ENCODE peak calls at places on chromosome 1, in nine cellular contexts. X is D341Med; U is HTR-8/SVneo; F is stimulated activated CD4-positive, alpha-beta T cell treated with anti-CD3 and anti-CD28 coated beads, Interleukin-12 subunit alpha, Interleukin-12 subunit beta, amount 100 ng/mL, for 4 hours; G is B cell; W is aorta; Y is EH; M is cardiac fibroblast; A is skeletal muscle cell. V is an unnamed sample.
A peak's percentile ranks its signal among the peaks of the same experiment; 100 is the strongest.

GRCh38 chr1:54794401-54795099 is 6.6 kb downstream of the TTC22 start:
- DNase-seq in A (no peak), X (no peak), G (no peak), W (no peak), U (peak; percentile 28), M (peak; percentile 54), Y (peak; percentile 17), F (no peak), V (no peak)

GRCh38 chr1:42035205-42035829 is 116.6 kb upstream of the HIVEP3 start:
- DNase-seq in G (peak; percentile 85), F (no peak), A (peak; percentile 5), X (peak; percentile 90), M (peak; percentile 38), Y (peak; percentile 63), W (peak; percentile 82), U (peak; percentile 54), V (peak; percentile 76)

GRCh38 chr1:149978547-149979023 is 31.9 kb downstream of the OTUD7B start:
- DNase-seq in G (no peak), Y (peak; percentile 30), F (no peak), W (no peak), U (no peak), A (no peak), M (peak; percentile 32), X (no peak), V (no peak)

GRCh38 chr1:198970919-198971318 is 332.1 kb downstream of the PTPRC start:
- DNase-seq in F (no peak), X (no peak), A (peak; percentile 76), M (peak; percentile 59), G (no peak), U (no peak), Y (peak; percentile 38), W (no peak), V (no peak)

GRCh38 chr1:15364740-15365139 is 44.9 kb upstream of the EFHD2 start:
- DNase-seq in F (no peak), Y (no peak), M (no peak), W (no peak), X (no peak), A (no peak), G (no peak), U (no peak), V (no peak)

GRCh38 chr1:52288286-52288685 is 77.7 kb downstream of the CC2D1B start:
- DNase-seq in G (no peak), M (peak; percentile 79), A (peak; percentile 8), X (no peak), W (no peak), F (no peak), U (peak; percentile 39), Y (peak; percentile 71), V (no peak)

GRCh38 chr1:10663668-10664035 is 132.8 kb downstream of the CASZ1 start:
- DNase-seq in A (no peak), X (no peak), Y (peak; percentile 27), G (no peak), M (no peak), W (peak; percentile 75), U (no peak), F (no peak), V (no peak)

GRCh38 chr1:151968058-151968457 is 25.6 kb downstream of the S100A10 start:
- DNase-seq in M (peak; percentile 76), X (peak; percentile 56), U (no peak), Y (peak; percentile 62), G (peak; percentile 65), A (no peak), W (no peak), F (peak; percentile 23), V (no peak)

GRCh38 chr1:212164095-212164872 is 120.9 kb upstream of the PPP2R5A start:
- DNase-seq in G (no peak), U (no peak), A (no peak), F (no peak), W (no peak), M (no peak), Y (no peak), X (no peak), V (no peak)

GRCh38 chr1:36522021-36522420 is 39.3 kb upstream of the CSF3R start:
- DNase-seq in W (no peak), X (no peak), A (no peak), M (no peak), F (no peak), G (no peak), U (no peak), Y (no peak), V (no peak)

GRCh38 chr1:26788836-26789611 is 1.3 kb downstream of the PIGV start:
- DNase-seq in U (peak; percentile 56), W (peak; percentile 92), X (peak; percentile 83), F (peak; percentile 80), G (peak; percentile 88), A (peak; percentile 39), Y (peak; percentile 88), M (peak; percentile 93), V (peak; percentile 68)

GRCh38 chr1:33410091-33410701 is 20.7 kb downstream of the PHC2 start:
- DNase-seq in G (no peak), M (peak; percentile 85), W (peak; percentile 59), A (peak; percentile 69), X (peak; percentile 54), F (no peak), U (no peak), Y (peak; percentile 77), V (no peak)

GRCh38 chr1:104855550-104855949 is 1105.9 kb downstream of the AMY1C start:
- DNase-seq in W (no peak), U (no peak), A (no peak), X (no peak), F (no peak), G (no peak), Y (no peak), M (no peak), V (no peak)

GRCh38 chr1:30253807-30254440 is 469.5 kb downstream of the MATN1 start:
- DNase-seq in F (no peak), A (no peak), M (no peak), U (peak; percentile 8), X (no peak), Y (peak; percentile 12), G (no peak), W (no peak), V (no peak)

GRCh38 chr1:113793878-113794834 is 18.1 kb downstream of the RSBN1 start:
- DNase-seq in X (no peak), A (no peak), G (no peak), M (no peak), F (no peak), W (no peak), Y (no peak), U (no peak), V (no peak)

GRCh38 chr1:7278827-7279752 is 492.0 kb upstream of the VAMP3 start:
- DNase-seq in X (no peak), G (no peak), F (no peak), U (no peak), M (no peak), W (no peak), Y (no peak), A (no peak), V (no peak)

GRCh38 chr1:161382214-161383019 is 14.7 kb upstream of the CFAP126 start:
- DNase-seq in G (peak; percentile 58), W (no peak), X (peak; percentile 60), A (peak; percentile 92), F (no peak), U (peak; percentile 48), M (peak; percentile 88), Y (peak; percentile 69), V (no peak)

GRCh38 chr1:77802026-77802425 is 22.6 kb downstream of the MIGA1 start:
- DNase-seq in G (no peak), X (no peak), A (no peak), F (no peak), M (no peak), W (no peak), U (no peak), Y (no peak), V (no peak)

GRCh38 chr1:46983825-46984586 is 39.5 kb upstream of the CYP4X1 start:
- DNase-seq in W (no peak), F (no peak), A (no peak), U (no peak), M (no peak), G (no peak), Y (peak; percentile 2), X (no peak), V (no peak)